ENCODE peak calls at places on chromosomes 4 and X, in eight cellular contexts. I is endodermal cell, Y is K562, M is Panc1, K is aorta, U is mucosa of descending colon, Q is adrenal gland, W is cardiac muscle cell. D is an unnamed sample. For H3K4me1, the result is how much of the 10 kb centered on the place peaks cover.

GRCh38 chr4:152630361-152630760 is 49.4 kb downstream of the TMEM154 start:
- DNase-seq in Q (no peak), I (no peak), W (no peak), Y (no peak), M (no peak), U (no peak), K (no peak), D (no peak)

GRCh38 chrX:10233696-10234095 is 76.9 kb downstream of the CLCN4 start:
- DNase-seq in K (no peak), M (no peak), Q (no peak), Y (no peak), W (no peak), I (no peak), U (no peak), D (no peak)

GRCh38 chr4:6121276-6121850 is 79.0 kb downstream of the JAKMIP1 start:
- DNase-seq in I (no peak), U (no peak), Y (no peak), Q (peak), K (peak), W (no peak), M (no peak), D (no peak)

GRCh38 chr4:185183622-185184281 is 20.0 kb downstream of the CFAP97 start:
- DNase-seq in Y (peak), Q (peak), U (no peak), W (peak), I (peak), M (no peak), K (no peak), D (peak)

GRCh38 chrX:39883664-39884063 is 214.1 kb downstream of the BCOR start:
- DNase-seq in Q (no peak), M (no peak), Y (no peak), I (no peak), W (no peak), U (no peak), K (no peak), D (no peak)

GRCh38 chrX:114134465-114134864 is 449.4 kb upstream of the HTR2C start:
- DNase-seq in U (no peak), M (no peak), Q (no peak), W (no peak), I (no peak), Y (no peak), K (no peak), D (no peak)

GRCh38 chrX:46173159-46173558 is 372.1 kb downstream of the ZNF674 start:
- DNase-seq in K (no peak), Q (no peak), M (no peak), Y (no peak), I (no peak), W (no peak), U (no peak), D (no peak)

GRCh38 chr4:19381068-19381467 is 870.6 kb upstream of the SLIT2 start:
- DNase-seq in W (no peak), Q (no peak), U (no peak), M (no peak), Y (no peak), I (no peak), K (no peak), D (no peak)

GRCh38 chr4:24322517-24322916 is 261.8 kb downstream of the DHX15 start:
- DNase-seq in Y (no peak), W (no peak), U (no peak), M (no peak), I (peak), K (no peak), Q (no peak), D (no peak)

GRCh38 chrX:37476571-37477188 is 94.8 kb upstream of the LANCL3 start:
- DNase-seq in M (no peak), W (no peak), Q (no peak), U (no peak), I (no peak), K (no peak), Y (no peak), D (no peak)

GRCh38 chr4:144699565-144699964 is 53.6 kb downstream of the HHIP start:
- DNase-seq in M (no peak), Y (no peak), I (no peak), Q (no peak), W (no peak), U (no peak), K (no peak), D (no peak)

GRCh38 chr4:127210877-127211276 is 421.9 kb upstream of the INTU start:
- DNase-seq in M (no peak), K (no peak), Q (peak), Y (no peak), W (no peak), I (no peak), U (no peak), D (no peak)

GRCh38 chr4:188611143-188611542 is 471.9 kb downstream of the TRIML1 start:
- DNase-seq in M (no peak), U (no peak), Q (no peak), I (no peak), W (no peak), K (no peak), Y (no peak), D (no peak)
- H3K4me1 ChIP-seq in M (under half), U (under half), Q (under half), I (under half), W (under half), K (under half), Y (under half), D (under half)

GRCh38 chr4:104507112-104507511 is 12.4 kb upstream of the CXXC4 start:
- DNase-seq in Q (no peak), K (no peak), M (no peak), Y (no peak), I (no peak), W (no peak), U (no peak), D (no peak)

DNA sequence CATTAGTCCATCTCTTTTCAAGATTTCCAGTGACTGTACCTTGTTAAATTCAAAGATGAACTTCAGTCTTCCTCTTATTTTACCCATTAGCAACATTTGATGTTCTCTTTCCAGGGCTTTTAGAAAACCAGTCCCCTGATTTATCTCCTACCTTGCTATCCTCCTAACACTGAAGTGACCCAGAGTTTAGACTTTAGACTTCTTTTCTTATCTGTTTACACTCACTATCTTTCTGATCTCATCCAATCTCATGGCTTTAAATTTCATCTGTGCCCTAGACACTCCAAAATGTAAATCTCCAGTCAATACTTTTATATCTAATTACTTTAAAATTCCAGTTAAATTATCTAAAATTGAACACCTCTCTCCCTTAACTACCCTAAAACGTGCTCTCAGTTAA is 13.5 kb upstream of the CXXC4 start:
- DNase-seq in U (no peak), K (no peak), M (no peak), Q (no peak), W (no peak), I (no peak), Y (no peak), D (no peak)
- H3K4me1 ChIP-seq in U (under half), K (under half), M (under half), Q (under half), W (under half), I (under half), Y (under half), D (under half)

GRCh38 chr4:15963001-15963451 is at the start of gene FGFBP2:
- DNase-seq in I (peak), W (peak), Q (peak), K (no peak), M (no peak), Y (peak), U (peak), D (peak)
- H3K4me1 ChIP-seq in I (under half), W (under half), Q (under half), K (under half), M (under half), Y (under half), U (under half), D (under half)

DNA sequence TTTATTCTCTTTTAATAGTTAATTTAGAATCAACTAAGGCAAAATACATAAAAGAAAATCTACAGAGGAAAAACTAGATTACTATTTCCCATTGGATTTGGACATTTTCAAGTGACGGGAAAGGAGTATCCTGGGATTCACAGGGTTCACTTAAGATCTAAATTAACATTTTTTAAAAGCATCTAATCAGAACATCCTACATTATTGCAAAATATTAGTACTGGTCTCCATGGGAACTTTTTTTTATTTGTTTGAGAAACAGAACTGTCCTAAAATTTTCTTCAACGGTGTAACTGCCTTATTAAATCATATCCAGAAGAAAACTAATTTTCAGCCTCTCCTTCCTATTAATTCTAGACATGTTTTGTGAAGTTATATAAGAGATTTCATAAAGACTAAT is 69.7 kb downstream of the METTL14 start:
- DNase-seq in U (no peak), M (no peak), I (no peak), W (no peak), K (no peak), Q (no peak), Y (no peak), D (no peak)
- H3K4me1 ChIP-seq in U (under half), M (under half), I (under half), W (under half), K (under half), Q (under half), Y (under half), D (half or more)

GRCh38 chrX:8036914-8037313 is 109.7 kb upstream of the PNPLA4 start:
- DNase-seq in K (no peak), Y (no peak), Q (no peak), I (no peak), W (peak), U (no peak), M (no peak), D (no peak)
- H3K4me1 ChIP-seq in K (under half), Y (under half), Q (under half), I (under half), W (half or more), U (under half), M (under half), D (under half)

DNA sequence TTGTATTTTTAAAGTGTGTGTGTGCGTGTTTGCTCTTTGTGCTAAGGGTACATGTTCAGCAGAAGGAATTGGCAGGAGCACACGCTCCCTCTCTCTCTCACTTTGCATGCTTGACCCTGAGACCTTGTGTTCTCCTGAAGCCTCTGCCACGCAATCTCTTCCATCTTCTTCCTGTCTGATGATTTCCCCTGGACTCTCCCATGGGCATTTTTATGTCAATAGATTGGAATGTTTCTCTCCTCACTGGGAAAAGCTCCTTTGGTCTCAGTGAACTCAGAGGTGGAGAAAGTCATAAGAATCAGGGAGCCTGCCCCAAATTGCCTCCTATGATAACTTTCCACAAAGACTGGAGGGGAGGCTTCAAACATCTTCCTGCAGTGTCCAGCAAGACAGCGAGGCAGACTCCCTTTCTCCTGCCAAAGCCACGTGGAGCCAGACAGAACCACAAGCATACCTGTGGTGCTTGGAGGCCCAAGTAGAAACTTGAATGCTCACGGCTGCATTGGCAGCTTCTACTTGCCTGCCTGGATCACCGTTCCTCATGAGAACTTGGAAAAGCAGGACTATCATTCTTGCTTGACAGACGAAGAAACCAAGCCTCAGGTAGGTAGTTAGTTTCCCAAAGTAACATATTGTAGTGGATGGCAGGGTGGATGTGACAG is 216.1 kb upstream of the SFRP2 start:
- DNase-seq in K (no peak), I (no peak), W (no peak), U (no peak), M (no peak), Q (no peak), Y (no peak), D (no peak)
- H3K4me1 ChIP-seq in K (under half), I (under half), W (under half), U (under half), M (under half), Q (under half), Y (under half), D (under half)

GRCh38 chr4:145868637-145869409 is 69.8 kb downstream of the ZNF827 start:
- DNase-seq in Y (no peak), U (no peak), I (no peak), Q (no peak), K (no peak), M (no peak), W (peak), D (peak)

GRCh38 chr4:145871209-145871608 is 67.4 kb downstream of the ZNF827 start:
- DNase-seq in Q (no peak), K (no peak), I (no peak), Y (no peak), U (no peak), M (no peak), W (no peak), D (no peak)

GRCh38 chr4:145865274-145865941 is 73.2 kb downstream of the ZNF827 start:
- DNase-seq in K (no peak), M (no peak), Q (no peak), I (no peak), Y (no peak), W (no peak), U (no peak), D (no peak)

GRCh38 chr4:145870155-145871020 is 68.2 kb downstream of the ZNF827 start:
- DNase-seq in M (no peak), U (no peak), Q (no peak), W (no peak), I (no peak), K (no peak), Y (no peak), D (no peak)

DNA sequence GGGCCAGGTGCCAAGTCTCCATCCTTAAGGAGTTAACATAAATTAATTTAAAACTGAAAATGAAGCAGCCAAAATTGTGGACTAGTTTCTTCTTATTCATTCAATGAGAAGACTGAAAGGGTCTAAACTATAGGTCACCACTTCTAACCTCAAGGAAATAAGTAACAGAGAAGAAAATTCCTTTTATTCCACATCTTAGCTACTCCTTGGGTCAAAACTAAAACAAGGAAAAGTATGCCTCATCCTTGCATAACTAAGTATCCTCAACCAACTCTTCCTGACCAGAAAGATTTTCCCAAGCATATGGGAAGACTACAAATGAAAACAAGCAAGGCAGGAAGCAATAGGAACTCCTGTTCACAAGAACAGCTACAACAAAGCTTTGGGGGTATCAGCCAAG is 71.2 kb downstream of the ZNF827 start:
- DNase-seq in W (no peak), U (no peak), K (no peak), I (no peak), Y (no peak), M (no peak), Q (no peak), D (no peak)
- H3K4me1 ChIP-seq in W (under half), U (under half), K (under half), I (under half), Y (under half), M (under half), Q (under half), D (under half)

GRCh38 chr4:2814627-2815026 is 21.7 kb downstream of the SH3BP2 start:
- DNase-seq in M (no peak), K (no peak), Q (no peak), U (no peak), Y (no peak), W (no peak), I (no peak), D (no peak)
- H3K4me1 ChIP-seq in M (under half), K (under half), Q (under half), U (under half), Y (under half), W (under half), I (under half), D (under half)

GRCh38 chr4:5051692-5052423 is 578 bp downstream of the STK32B start:
- DNase-seq in M (no peak), W (peak), Q (no peak), I (peak), U (no peak), K (peak), Y (no peak), D (no peak)

GRCh38 chr4:5052726-5053425 is 1.6 kb downstream of the STK32B start:
- DNase-seq in M (no peak), U (no peak), Q (no peak), I (no peak), K (no peak), Y (no peak), W (no peak), D (no peak)

GRCh38 chr4:5054532-5054931 is 3.3 kb downstream of the STK32B start:
- DNase-seq in I (no peak), Y (no peak), M (no peak), K (no peak), Q (no peak), W (no peak), U (no peak), D (no peak)

GRCh38 chr4:5052424-5052702 is 1.1 kb downstream of the STK32B start:
- DNase-seq in U (no peak), Y (no peak), Q (no peak), I (no peak), K (no peak), M (no peak), W (no peak), D (no peak)

GRCh38 chr4:5055411-5055810 is 4.1 kb downstream of the STK32B start:
- DNase-seq in K (no peak), M (no peak), Y (no peak), Q (no peak), I (no peak), W (no peak), U (no peak), D (no peak)
- H3K4me1 ChIP-seq in K (under half), M (under half), Y (under half), Q (under half), I (under half), W (under half), U (under half), D (under half)

DNA sequence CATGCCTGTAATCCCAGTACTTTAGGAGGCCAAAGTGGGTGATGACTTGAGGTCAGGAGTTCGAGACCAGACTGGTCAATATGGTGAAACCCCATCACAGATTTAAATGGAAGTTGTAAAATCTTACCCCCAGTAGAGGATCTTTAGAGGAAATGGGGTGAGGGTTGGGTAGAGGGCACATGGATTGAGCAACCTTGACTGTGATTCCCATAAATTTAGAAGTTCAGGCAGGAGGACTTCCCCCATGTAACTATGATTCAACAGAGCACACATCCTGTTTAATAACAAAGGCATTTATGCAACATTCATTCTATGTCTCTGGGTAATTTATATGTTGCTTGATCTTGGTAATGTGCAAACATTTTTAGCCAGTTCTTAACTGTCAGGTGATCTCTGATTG is 143.1 kb downstream of the RBM47 start:
- DNase-seq in K (no peak), Q (no peak), U (no peak), W (no peak), I (no peak), M (no peak), Y (no peak), D (no peak)
- H3K4me1 ChIP-seq in K (under half), Q (under half), U (under half), W (under half), I (under half), M (under half), Y (under half), D (under half)